ENCODE peak calls at places on chromosome X, in seven cellular contexts. S is skeletal muscle cell; K is CD4-positive, alpha-beta T cell; Q is fibroblast of lung; N is RKO; Z is spleen; C is iris pigment epithelial cell. W is an unnamed sample.

GRCh38 chrX:147403075-147403474 is 508.6 kb upstream of the FMR1 start:
- DNase-seq in S (no peak), K (no peak), Q (no peak), N (no peak), Z (no peak), C (no peak), W (no peak)

GRCh38 chrX:106000203-106000602 is 38.3 kb downstream of the SERPINA7 start:
- DNase-seq in S (no peak), K (no peak), Q (no peak), N (no peak), Z (no peak), C (no peak), W (no peak)

GRCh38 chrX:39904816-39905474 is 192.8 kb downstream of the BCOR start:
- DNase-seq in S (no peak), K (no peak), Q (no peak), N (no peak), Z (no peak), C (no peak), W (no peak)

GRCh38 chrX:130025256-130025655 is 42.8 kb downstream of the BCORL1 start:
- DNase-seq in S (no peak), K (no peak), Q (no peak), N (no peak), Z (no peak), C (no peak), W (no peak)

GRCh38 chrX:103845165-103845653 is 13.2 kb upstream of the RAB9B start:
- DNase-seq in S (peak; percentile 64), K (peak; percentile 26), Q (peak; percentile 72), N (peak; percentile 72), Z (no peak), C (peak; percentile 86), W (peak; percentile 21)

GRCh38 chrX:74450803-74451449 is 29.6 kb downstream of the SLC16A2 start:
- DNase-seq in S (peak; percentile 71), K (no peak), Q (peak; percentile 89), N (peak; percentile 80), Z (no peak), C (peak; percentile 94), W (no peak)

GRCh38 chrX:110509778-110510510 is 151.3 kb downstream of the RTL9 start:
- DNase-seq in S (no peak), K (no peak), Q (no peak), N (no peak), Z (no peak), C (peak; percentile 3), W (no peak)

GRCh38 chrX:80879143-80879542 is 69.5 kb upstream of the BRWD3 start:
- DNase-seq in S (no peak), K (no peak), Q (no peak), N (no peak), Z (no peak), C (no peak), W (no peak)

GRCh38 chrX:147838465-147839131 is 73.1 kb upstream of the FMR1 start:
- DNase-seq in S (no peak), K (no peak), Q (peak; percentile 0), N (peak; percentile 58), Z (no peak), C (peak; percentile 10), W (no peak)

GRCh38 chrX:47518105-47518504 is 35.1 kb upstream of the ZNF41 start:
- DNase-seq in S (no peak), K (no peak), Q (no peak), N (no peak), Z (no peak), C (no peak), W (no peak)

GRCh38 chrX:96710031-96710430 is 25.4 kb downstream of the DIAPH2 start:
- DNase-seq in S (no peak), K (no peak), Q (no peak), N (no peak), Z (no peak), C (no peak), W (no peak)

GRCh38 chrX:48648299-48648698 is 35.3 kb upstream of the WAS start:
- DNase-seq in S (peak; percentile 29), K (peak; percentile 9), Q (peak; percentile 71), N (peak; percentile 68), Z (peak; percentile 73), C (peak; percentile 40), W (peak; percentile 16)

GRCh38 chrX:98490670-98491069 is 1607.0 kb downstream of the RPA4 start:
- DNase-seq in S (no peak), K (no peak), Q (no peak), N (no peak), Z (no peak), C (no peak), W (no peak)

GRCh38 chrX:113644426-113644825 is 803.8 kb upstream of the AMOT start:
- DNase-seq in S (peak; percentile 16), K (no peak), Q (no peak), N (peak; percentile 37), Z (no peak), C (no peak), W (no peak)

GRCh38 chrX:121579016-121579760 is 531.8 kb downstream of the GLUD2 start:
- DNase-seq in S (no peak), K (no peak), Q (no peak), N (peak; percentile 64), Z (no peak), C (peak; percentile 43), W (no peak)

GRCh38 chrX:83339724-83340123 is 168.4 kb upstream of the POU3F4 start:
- DNase-seq in S (no peak), K (no peak), Q (no peak), N (no peak), Z (no peak), C (no peak), W (no peak)

GRCh38 chrX:130165181-130165702 is 399 bp downstream of the AIFM1 start:
- DNase-seq in S (no peak), K (no peak), Q (peak; percentile 54), N (peak; percentile 56), Z (no peak), C (peak; percentile 50), W (no peak)

GRCh38 chrX:18674417-18674787 is 2.5 kb upstream of the RS1 start:
- DNase-seq in S (no peak), K (peak; percentile 1), Q (no peak), N (no peak), Z (peak; percentile 86), C (no peak), W (peak; percentile 33)